ENCODE peak calls at places on chromosomes 6 and 20, in eight cellular contexts. H, E, Y, F, W, L, G and U are unnamed samples.

GRCh38 chr6:13406051-13406477 is 77.7 kb upstream of the TBC1D7 start:
- DNase-seq in W (no peak), F (no peak), E (no peak), H (no peak), G (no peak), Y (no peak), L (no peak), U (no peak)

GRCh38 chr6:1819007-1819406 is 209.3 kb downstream of the FOXC1 start:
- DNase-seq in L (no peak), E (no peak), Y (no peak), W (no peak), F (no peak), G (no peak), H (no peak), U (no peak)

GRCh38 chr20:6882911-6883310 is 115.4 kb downstream of the BMP2 start:
- DNase-seq in H (no peak), W (no peak), F (no peak), Y (no peak), E (peak; percentile 75), G (no peak), L (no peak), U (no peak)

GRCh38 chr6:139587469-139587868 is 213.0 kb upstream of the CITED2 start:
- DNase-seq in Y (no peak), L (no peak), W (no peak), G (no peak), F (no peak), H (no peak), E (peak; percentile 98), U (no peak)

GRCh38 chr6:11426571-11426970 is 111.0 kb upstream of the TMEM170B start:
- DNase-seq in E (no peak), H (no peak), Y (no peak), F (no peak), G (no peak), L (no peak), W (no peak), U (no peak)

GRCh38 chr6:149032599-149033405 is 284.7 kb upstream of the TAB2 start:
- DNase-seq in E (peak; percentile 91), W (no peak), H (no peak), F (no peak), G (no peak), L (no peak), Y (no peak), U (no peak)

GRCh38 chr6:163711071-163711470 is 296.6 kb downstream of the QKI start:
- DNase-seq in L (no peak), W (no peak), H (no peak), F (no peak), Y (no peak), G (no peak), E (no peak), U (no peak)

GRCh38 chr6:62265906-62266305 is 20.1 kb downstream of the KHDRBS2 start:
- DNase-seq in E (no peak), G (no peak), W (no peak), F (no peak), H (no peak), Y (no peak), L (no peak), U (no peak)

GRCh38 chr6:97282238-97282725 is 734 bp downstream of the MMS22L start:
- DNase-seq in Y (no peak), W (no peak), G (no peak), H (no peak), E (no peak), L (no peak), F (peak; percentile 12), U (no peak)

GRCh38 chr6:24043848-24044247 is 82.2 kb upstream of the NRSN1 start:
- DNase-seq in L (no peak), H (no peak), E (no peak), F (no peak), G (no peak), Y (no peak), W (no peak), U (no peak)

GRCh38 chr20:24579016-24579415 is 109.6 kb downstream of the SYNDIG1 start:
- DNase-seq in F (no peak), Y (no peak), G (no peak), W (no peak), H (no peak), L (no peak), E (no peak), U (no peak)

GRCh38 chr20:37807901-37808751 is 94.8 kb upstream of the VSTM2L start:
- DNase-seq in G (no peak), E (no peak), H (no peak), F (no peak), W (no peak), L (no peak), Y (no peak), U (no peak)

GRCh38 chr6:119128252-119128912 is 49.9 kb upstream of the FAM184A start:
- DNase-seq in L (no peak), F (no peak), Y (no peak), E (no peak), H (no peak), W (no peak), G (no peak), U (no peak)

GRCh38 chr20:19973920-19974620 is 43.1 kb upstream of the NAA20 start:
- DNase-seq in F (no peak), H (no peak), E (peak; percentile 74), Y (no peak), L (no peak), G (peak; percentile 71), W (no peak), U (no peak)

GRCh38 chr20:42752620-42753019 is 437.1 kb downstream of the PTPRT start:
- DNase-seq in Y (no peak), F (no peak), E (no peak), G (no peak), H (no peak), L (no peak), W (no peak), U (no peak)

GRCh38 chr6:154951400-154952200 is 43.5 kb upstream of the TIAM2 start:
- DNase-seq in F (no peak), L (no peak), W (no peak), E (peak; percentile 41), H (no peak), G (no peak), Y (no peak), U (no peak)

GRCh38 chr6:95923518-95923917 is 92.3 kb upstream of the FUT9 start:
- DNase-seq in H (no peak), E (no peak), G (no peak), F (peak; percentile 63), Y (peak; percentile 18), W (no peak), L (peak; percentile 53), U (no peak)
- TF ChIP-seq CTCF in H (no peak), E (peak; percentile 21), G (peak; percentile 31), F (peak; percentile 80), Y (peak; percentile 49), W (peak; percentile 53), L (peak; percentile 48), U (no peak)

DNA sequence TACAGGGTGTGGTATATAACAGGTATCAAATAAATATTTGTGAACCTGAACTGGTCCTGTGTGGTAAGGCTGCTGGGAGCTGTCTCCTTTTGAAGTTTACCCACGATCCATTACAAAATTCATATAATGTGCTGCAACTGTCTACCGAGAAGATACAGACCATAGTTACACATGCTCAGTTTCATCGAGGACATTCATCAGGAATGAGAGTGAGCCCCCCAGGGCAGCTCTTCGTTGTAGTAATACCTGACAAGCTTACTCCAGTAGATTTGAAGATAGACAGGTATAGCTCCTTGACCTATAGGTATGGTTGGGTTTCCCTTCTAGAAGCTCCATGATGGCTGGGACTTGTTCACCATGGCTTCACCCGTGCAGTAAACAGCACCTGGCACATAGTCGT is 25.7 kb downstream of the ARMC2 start:
- DNase-seq in L (no peak), E (no peak), H (no peak), G (no peak), W (no peak), Y (no peak), F (no peak), U (no peak)
- TF ChIP-seq CTCF in L (no peak), E (no peak), H (no peak), G (no peak), W (no peak), Y (no peak), F (no peak), U (no peak)

GRCh38 chr6:37785688-37786270 is 33.7 kb upstream of the ZFAND3 start:
- DNase-seq in G (no peak), E (no peak), L (no peak), F (no peak), Y (no peak), W (no peak), H (no peak), U (no peak)

GRCh38 chr6:37784585-37784967 is 35.0 kb upstream of the ZFAND3 start:
- DNase-seq in F (peak; percentile 45), Y (no peak), L (no peak), W (no peak), E (no peak), H (no peak), G (no peak), U (no peak)

GRCh38 chr6:37785002-37785687 is 34.4 kb upstream of the ZFAND3 start:
- DNase-seq in L (no peak), W (no peak), E (no peak), H (no peak), Y (no peak), F (peak; percentile 63), G (no peak), U (no peak)

GRCh38 chr6:37783025-37783825 is 36.3 kb upstream of the ZFAND3 start:
- DNase-seq in H (no peak), G (peak; percentile 22), L (peak; percentile 70), W (peak; percentile 36), E (no peak), Y (peak; percentile 37), F (peak; percentile 82), U (no peak)

DNA sequence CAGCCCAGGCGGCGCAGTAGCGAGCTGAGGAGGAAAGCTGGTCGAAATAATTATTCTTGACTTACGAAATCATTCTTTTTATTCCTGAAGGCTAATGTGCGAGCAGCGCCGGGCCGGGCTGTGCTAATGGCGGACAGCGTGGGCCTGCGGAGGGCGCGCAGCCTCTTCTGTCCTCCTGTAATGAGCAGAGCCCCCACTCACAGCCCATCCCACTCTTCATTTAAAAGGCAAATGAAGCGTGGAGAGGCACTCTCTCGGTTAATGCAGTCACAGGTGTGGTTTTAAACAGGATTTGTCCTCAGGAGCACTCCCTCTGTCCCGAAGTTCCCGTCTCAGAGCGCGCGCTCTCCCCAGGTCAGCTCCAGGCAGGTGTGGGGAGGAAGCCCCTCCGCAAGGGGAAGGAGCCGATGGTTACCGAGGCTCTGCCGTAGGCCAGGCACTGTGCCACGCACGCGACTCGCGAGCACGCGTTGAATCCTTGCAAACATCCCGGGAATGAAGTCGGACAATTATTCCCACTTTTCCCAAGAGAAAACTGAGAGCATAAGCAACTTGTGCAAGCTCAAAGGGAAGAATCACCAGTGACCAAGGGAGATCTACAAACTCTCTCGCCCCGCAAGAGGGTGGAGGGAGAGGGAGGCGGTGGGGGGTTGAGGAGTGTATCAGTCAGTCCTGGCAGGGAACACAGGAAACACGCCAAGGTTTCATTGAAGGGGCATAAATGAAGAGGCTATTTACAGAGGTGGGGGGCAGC is 35.5 kb upstream of the ZFAND3 start:
- DNase-seq in F (peak; percentile 55), E (no peak), Y (no peak), H (no peak), W (no peak), G (peak; percentile 25), L (peak; percentile 24), U (no peak)
- TF ChIP-seq CTCF in F (no peak), E (no peak), Y (no peak), H (no peak), W (no peak), G (peak; percentile 10), L (no peak), U (no peak)

DNA sequence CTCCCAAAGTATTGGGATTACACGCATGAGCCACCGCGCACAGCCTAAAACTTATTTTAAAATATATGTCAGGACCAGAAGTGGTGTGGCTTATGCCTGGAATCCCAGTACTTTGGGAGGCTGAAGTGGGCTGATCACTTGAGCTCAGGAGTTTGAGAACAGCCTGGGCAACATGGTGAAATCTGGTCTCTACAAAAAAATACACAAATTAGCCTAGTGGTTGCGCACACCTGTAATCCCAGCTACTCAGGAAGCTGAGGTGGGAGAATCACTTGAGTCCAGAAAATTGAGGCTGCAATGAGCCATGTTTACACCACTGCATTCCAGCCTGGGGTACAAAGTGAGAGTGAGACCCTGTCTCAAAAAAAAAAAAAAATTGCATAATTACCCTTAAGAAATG is 13.7 kb downstream of the PXT1 start:
- DNase-seq in H (no peak), W (no peak), G (no peak), F (no peak), E (no peak), Y (no peak), L (no peak), U (no peak)
- TF ChIP-seq CTCF in H (no peak), W (no peak), G (no peak), F (peak; percentile 41), E (peak; percentile 31), Y (peak; percentile 36), L (peak; percentile 61), U (no peak)